ENCODE peak calls at places on chromosomes 3 and 15, in five cellular contexts. One of them, this sample, is unnamed.

GRCh38 chr15:70974004-70974832 is 81.6 kb downstream of the LRRC49 start:
- DNase-seq in hepatocyte: peak; percentile 44
- DNase-seq in cardiac muscle cell: peak; percentile 77
- DNase-seq in adrenal gland: no peak
- DNase-seq in SJSA1: no peak
- DNase-seq in this sample: no peak

GRCh38 chr3:72310028-72310987 is 525.4 kb upstream of the PROK2 start:
- DNase-seq in hepatocyte: peak; percentile 37
- DNase-seq in cardiac muscle cell: peak; percentile 51
- DNase-seq in adrenal gland: peak; percentile 50
- DNase-seq in SJSA1: peak; percentile 85
- DNase-seq in this sample: peak; percentile 80

GRCh38 chr15:82047493-82048446 is 2.0 kb upstream of the MEX3B start:
- DNase-seq in hepatocyte: peak; percentile 56
- DNase-seq in cardiac muscle cell: peak; percentile 50
- DNase-seq in adrenal gland: no peak
- DNase-seq in SJSA1: no peak
- DNase-seq in this sample: peak; percentile 22

GRCh38 chr3:5213574-5213966 is 26.1 kb downstream of the EDEM1 start:
- DNase-seq in hepatocyte: no peak
- DNase-seq in cardiac muscle cell: no peak
- DNase-seq in adrenal gland: no peak
- DNase-seq in SJSA1: no peak
- DNase-seq in this sample: no peak

GRCh38 chr15:37758412-37758811 is 176.0 kb upstream of the TMCO5A start:
- DNase-seq in hepatocyte: peak; percentile 50
- DNase-seq in cardiac muscle cell: no peak
- DNase-seq in adrenal gland: no peak
- DNase-seq in SJSA1: no peak
- DNase-seq in this sample: peak; percentile 45

GRCh38 chr3:149886957-149887356 is 73.9 kb downstream of the RNF13 start:
- DNase-seq in hepatocyte: no peak
- DNase-seq in cardiac muscle cell: no peak
- DNase-seq in adrenal gland: no peak
- DNase-seq in SJSA1: no peak
- DNase-seq in this sample: no peak

GRCh38 chr3:81349941-81350340 is 411.5 kb downstream of the GBE1 start:
- DNase-seq in hepatocyte: no peak
- DNase-seq in cardiac muscle cell: no peak
- DNase-seq in adrenal gland: no peak
- DNase-seq in SJSA1: no peak
- DNase-seq in this sample: no peak

GRCh38 chr15:64775551-64776401 is at the start of gene RBPMS2:
- DNase-seq in hepatocyte: peak; percentile 57
- DNase-seq in cardiac muscle cell: peak; percentile 31
- DNase-seq in adrenal gland: peak; percentile 31
- DNase-seq in SJSA1: no peak
- DNase-seq in this sample: no peak

GRCh38 chr3:136617123-136617700 is 135.0 kb downstream of the STAG1 start:
- DNase-seq in hepatocyte: peak; percentile 8
- DNase-seq in cardiac muscle cell: no peak
- DNase-seq in adrenal gland: no peak
- DNase-seq in SJSA1: no peak
- DNase-seq in this sample: peak; percentile 14

GRCh38 chr3:48413611-48414010 is 16.3 kb downstream of the PLXNB1 start:
- DNase-seq in hepatocyte: no peak
- DNase-seq in cardiac muscle cell: no peak
- DNase-seq in adrenal gland: no peak
- DNase-seq in SJSA1: no peak
- DNase-seq in this sample: no peak

GRCh38 chr3:168457973-168458539 is 362.3 kb upstream of the GOLIM4 start:
- DNase-seq in hepatocyte: no peak
- DNase-seq in cardiac muscle cell: no peak
- DNase-seq in adrenal gland: no peak
- DNase-seq in SJSA1: no peak
- DNase-seq in this sample: no peak

GRCh38 chr3:120418866-120419490 is 31.8 kb downstream of the FSTL1 start:
- DNase-seq in hepatocyte: peak; percentile 77
- DNase-seq in cardiac muscle cell: peak; percentile 52
- DNase-seq in adrenal gland: peak; percentile 75
- DNase-seq in SJSA1: no peak
- DNase-seq in this sample: peak; percentile 57

GRCh38 chr3:25527796-25528195 is 99.7 kb downstream of the RARB start:
- DNase-seq in hepatocyte: no peak
- DNase-seq in cardiac muscle cell: no peak
- DNase-seq in adrenal gland: no peak
- DNase-seq in SJSA1: no peak
- DNase-seq in this sample: no peak

GRCh38 chr3:129824926-129825541 is 68.5 kb downstream of the TMCC1 start:
- DNase-seq in hepatocyte: peak; percentile 72
- DNase-seq in cardiac muscle cell: peak; percentile 67
- DNase-seq in adrenal gland: peak; percentile 35
- DNase-seq in SJSA1: peak; percentile 46
- DNase-seq in this sample: peak; percentile 24

GRCh38 chr15:26260517-26261133 is 397.5 kb upstream of the ATP10A start:
- DNase-seq in hepatocyte: peak; percentile 65
- DNase-seq in cardiac muscle cell: no peak
- DNase-seq in adrenal gland: peak; percentile 25
- DNase-seq in SJSA1: no peak
- DNase-seq in this sample: no peak

GRCh38 chr3:74301058-74301457 is 313.4 kb downstream of the CNTN3 start:
- DNase-seq in hepatocyte: no peak
- DNase-seq in cardiac muscle cell: no peak
- DNase-seq in adrenal gland: no peak
- DNase-seq in SJSA1: no peak
- DNase-seq in this sample: no peak

GRCh38 chr3:188270423-188270972 is 116.5 kb downstream of the LPP start:
- DNase-seq in hepatocyte: peak; percentile 64
- DNase-seq in cardiac muscle cell: peak; percentile 97
- DNase-seq in adrenal gland: peak; percentile 27
- DNase-seq in SJSA1: peak; percentile 78
- DNase-seq in this sample: no peak

GRCh38 chr3:8441969-8442559 is 59.6 kb upstream of the LMCD1 start:
- DNase-seq in hepatocyte: peak; percentile 81
- DNase-seq in cardiac muscle cell: peak; percentile 86
- DNase-seq in adrenal gland: peak; percentile 27
- DNase-seq in SJSA1: no peak
- DNase-seq in this sample: peak; percentile 42

GRCh38 chr3:42220436-42220835 is 45.5 kb downstream of the CCK start:
- DNase-seq in hepatocyte: no peak
- DNase-seq in cardiac muscle cell: no peak
- DNase-seq in adrenal gland: no peak
- DNase-seq in SJSA1: no peak
- DNase-seq in this sample: no peak

GRCh38 chr15:95208988-95209387 is 977.6 kb downstream of the MCTP2 start:
- DNase-seq in hepatocyte: no peak
- DNase-seq in cardiac muscle cell: peak; percentile 2
- DNase-seq in adrenal gland: no peak
- DNase-seq in SJSA1: no peak
- DNase-seq in this sample: no peak

GRCh38 chr3:49674491-49674983 is 386 bp downstream of the APEH start:
- DNase-seq in hepatocyte: peak; percentile 50
- DNase-seq in cardiac muscle cell: peak; percentile 25
- DNase-seq in adrenal gland: no peak
- DNase-seq in SJSA1: no peak
- DNase-seq in this sample: peak; percentile 58

GRCh38 chr3:12691733-12692132 is 27.8 kb upstream of the RAF1 start:
- DNase-seq in hepatocyte: no peak
- DNase-seq in cardiac muscle cell: no peak
- DNase-seq in adrenal gland: no peak
- DNase-seq in SJSA1: no peak
- DNase-seq in this sample: no peak
- H3K4me3 ChIP-seq in hepatocyte: no peak overlapping the region
- H3K4me3 ChIP-seq in cardiac muscle cell: no peak overlapping the region
- H3K4me3 ChIP-seq in adrenal gland: no peak overlapping the region
- H3K4me3 ChIP-seq in SJSA1: no peak overlapping the region
- H3K4me3 ChIP-seq in this sample: no peak overlapping the region

GRCh38 chr3:191290311-191291025 is 38.7 kb upstream of the CCDC50 start:
- DNase-seq in hepatocyte: no peak
- DNase-seq in cardiac muscle cell: peak; percentile 7
- DNase-seq in adrenal gland: no peak
- DNase-seq in SJSA1: no peak
- DNase-seq in this sample: no peak
- H3K4me1 ChIP-seq in hepatocyte: no peaks in the 10 kb centered on the region
- H3K4me1 ChIP-seq in cardiac muscle cell: no peaks in the 10 kb centered on the region
- H3K4me1 ChIP-seq in adrenal gland: no peaks in the 10 kb centered on the region
- H3K4me1 ChIP-seq in SJSA1: no peaks in the 10 kb centered on the region
- H3K4me1 ChIP-seq in this sample: no peaks in the 10 kb centered on the region

GRCh38 chr15:78709263-78709882 is 68.4 kb upstream of the CHRNB4 start:
- DNase-seq in hepatocyte: peak; percentile 81
- DNase-seq in cardiac muscle cell: peak; percentile 49
- DNase-seq in adrenal gland: peak; percentile 68
- DNase-seq in SJSA1: peak; percentile 67
- DNase-seq in this sample: peak; percentile 74
- H3K4me3 ChIP-seq in hepatocyte: no peak overlapping the region
- H3K4me3 ChIP-seq in cardiac muscle cell: no peak overlapping the region
- H3K4me3 ChIP-seq in adrenal gland: no peak overlapping the region
- H3K4me3 ChIP-seq in SJSA1: no peak overlapping the region
- H3K4me3 ChIP-seq in this sample: no peak overlapping the region

GRCh38 chr3:194072097-194072428 is 63.9 kb upstream of the HES1 start:
- DNase-seq in hepatocyte: no peak
- DNase-seq in cardiac muscle cell: no peak
- DNase-seq in adrenal gland: no peak
- DNase-seq in SJSA1: no peak
- DNase-seq in this sample: peak; percentile 44
- H3K4me1 ChIP-seq in hepatocyte: peaks cover 36% of the 10 kb centered on the region
- H3K4me1 ChIP-seq in cardiac muscle cell: no peaks in the 10 kb centered on the region
- H3K4me1 ChIP-seq in adrenal gland: peaks cover 10% of the 10 kb centered on the region
- H3K4me1 ChIP-seq in SJSA1: peaks cover 45% of the 10 kb centered on the region
- H3K4me1 ChIP-seq in this sample: peaks cover 25% of the 10 kb centered on the region

This sample was measured in mucosa of descending colon.